ENCODE peak calls at places on chromosome 19, in six cellular contexts. I is fibroblast of the aortic adventitia, K is BJ, G is progenitor cell of endocrine pancreas, X is B cell, H is sigmoid colon. L is an unnamed sample.

GRCh38 chr19:15015946-15016542 is 33.2 kb upstream of the CASP14 start:
- DNase-seq in I (no peak), K (no peak), G (no peak), X (no peak), H (no peak), L (no peak)

GRCh38 chr19:7492142-7493055 is 3.6 kb upstream of the PEX11G start:
- DNase-seq in I (no peak), K (no peak), G (no peak), X (no peak), H (no peak), L (no peak)

GRCh38 chr19:6455924-6456323 is 3.7 kb downstream of the SLC25A23 start:
- DNase-seq in I (no peak), K (no peak), G (no peak), X (no peak), H (no peak), L (no peak)

GRCh38 chr19:32614916-32615315 is 33.9 kb downstream of the PDCD5 start:
- DNase-seq in I (no peak), K (no peak), G (no peak), X (no peak), H (no peak), L (no peak)

GRCh38 chr19:9936151-9937000 is at the start of gene OLFM2:
- DNase-seq in I (no peak), K (no peak), G (peak), X (no peak), H (no peak), L (no peak)

GRCh38 chr19:45164577-45165335 is 4.0 kb upstream of the NKPD1 start:
- DNase-seq in I (peak), K (no peak), G (no peak), X (no peak), H (no peak), L (peak)

GRCh38 chr19:39097299-39097698 is 13.1 kb downstream of the ACP7 start:
- DNase-seq in I (no peak), K (no peak), G (no peak), X (no peak), H (no peak), L (no peak)

GRCh38 chr19:13033819-13034611 is 38.7 kb downstream of the NFIX start:
- DNase-seq in I (peak), K (no peak), G (no peak), X (no peak), H (peak), L (peak)

GRCh38 chr19:35868172-35868822 is at the start of gene APLP1:
- DNase-seq in I (peak), K (no peak), G (peak), X (no peak), H (peak), L (peak)

GRCh38 chr19:8610041-8610927 is at the start of gene ADAMTS10:
- DNase-seq in I (peak), K (no peak), G (no peak), X (no peak), H (peak), L (peak)

GRCh38 chr19:15195987-15196682 is 4.7 kb downstream of the NOTCH3 start:
- DNase-seq in I (no peak), K (no peak), G (peak), X (no peak), H (no peak), L (no peak)

GRCh38 chr19:2239771-2240770 is 3.4 kb downstream of the SF3A2 start:
- DNase-seq in I (peak), K (no peak), G (no peak), X (no peak), H (no peak), L (no peak)

GRCh38 chr19:46828484-46828883 is 22.2 kb downstream of the AP2S1 start:
- DNase-seq in I (no peak), K (no peak), G (no peak), X (no peak), H (no peak), L (no peak)

GRCh38 chr19:55958356-55958755 is 10.7 kb downstream of the NLRP8 start:
- DNase-seq in I (no peak), K (no peak), G (no peak), X (no peak), H (no peak), L (no peak)

GRCh38 chr19:29561601-29562000 is 35.8 kb downstream of the VSTM2B start:
- DNase-seq in I (no peak), K (no peak), G (no peak), X (peak), H (no peak), L (no peak)

GRCh38 chr19:45395524-45396388 is 9.1 kb downstream of the PPP1R13L start:
- DNase-seq in I (no peak), K (no peak), G (no peak), X (peak), H (no peak), L (no peak)

GRCh38 chr19:7340959-7341837 is 7.5 kb upstream of the ARHGEF18 start:
- DNase-seq in I (peak), K (peak), G (peak), X (peak), H (peak), L (peak)

GRCh38 chr19:10553943-10554381 is 10.3 kb downstream of the ATG4D start:
- DNase-seq in I (no peak), K (no peak), G (no peak), X (peak), H (no peak), L (peak)

GRCh38 chr19:13162749-13163608 is 12.8 kb downstream of the IER2 start:
- DNase-seq in I (peak), K (peak), G (peak), X (peak), H (peak), L (peak)

GRCh38 chr19:10566408-10566657 is 523 bp upstream of the KRI1 start:
- DNase-seq in I (no peak), K (no peak), G (no peak), X (no peak), H (no peak), L (no peak)

GRCh38 chr19:55436847-55437246 is 6.3 kb downstream of the SHISA7 start:
- DNase-seq in I (no peak), K (no peak), G (no peak), X (no peak), H (no peak), L (no peak)

GRCh38 chr19:40223135-40223822 is 3.2 kb downstream of the CCNP start:
- DNase-seq in I (no peak), K (no peak), G (peak), X (no peak), H (no peak), L (no peak)

GRCh38 chr19:13920940-13921744 is 15.1 kb downstream of the CC2D1A start:
- DNase-seq in I (peak), K (no peak), G (no peak), X (no peak), H (no peak), L (peak)

GRCh38 chr19:3479177-3479818 is 1.0 kb downstream of the SMIM24 start:
- DNase-seq in I (no peak), K (no peak), G (no peak), X (peak), H (no peak), L (peak)

GRCh38 chr19:55460670-55461258 is 678 bp downstream of the ISOC2 start:
- DNase-seq in I (peak), K (peak), G (peak), X (no peak), H (peak), L (no peak)

GRCh38 chr19:33273881-33274662 is 28.3 kb downstream of the CEBPA start:
- DNase-seq in I (peak), K (peak), G (no peak), X (no peak), H (no peak), L (no peak)

GRCh38 chr19:3783660-3784584 is 2.3 kb downstream of the MATK start:
- DNase-seq in I (no peak), K (no peak), G (no peak), X (no peak), H (no peak), L (peak)

DNA sequence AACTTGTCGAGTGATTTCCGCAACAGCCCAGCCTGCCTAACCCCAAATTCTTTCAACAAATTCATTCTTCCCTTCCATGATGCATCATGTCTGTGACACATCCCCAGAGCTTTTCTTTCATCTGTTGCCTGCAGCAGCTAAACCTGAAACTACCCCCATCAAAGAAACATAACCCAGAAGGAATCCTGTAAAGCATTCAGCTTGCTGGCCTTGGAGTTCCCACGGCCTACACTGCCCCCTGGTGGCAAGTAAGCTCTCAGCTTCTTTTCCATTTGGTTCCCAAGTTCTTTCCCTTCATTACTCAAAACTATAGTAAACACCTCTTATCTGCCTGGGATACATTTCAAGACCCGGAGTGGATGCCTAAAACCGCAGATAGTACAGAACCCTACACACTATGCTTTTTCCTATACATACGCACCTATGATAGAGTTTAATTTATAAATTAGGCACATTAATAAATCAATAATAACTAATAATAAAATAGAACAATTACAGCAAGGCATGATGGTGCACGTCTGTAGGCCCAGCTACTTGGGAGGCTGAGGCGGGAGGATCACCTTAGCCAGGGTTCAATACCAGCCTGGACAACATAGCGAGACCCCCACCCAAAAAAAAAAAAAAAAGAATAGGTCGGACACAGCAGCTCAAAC is 7.4 kb downstream of the ETHE1 start:
- DNase-seq in I (peak), K (no peak), G (peak), X (peak), H (peak), L (peak)
- TF ChIP-seq CTCF in I (peak), K (peak), G (peak), X (peak), H (peak), L (peak)

DNA sequence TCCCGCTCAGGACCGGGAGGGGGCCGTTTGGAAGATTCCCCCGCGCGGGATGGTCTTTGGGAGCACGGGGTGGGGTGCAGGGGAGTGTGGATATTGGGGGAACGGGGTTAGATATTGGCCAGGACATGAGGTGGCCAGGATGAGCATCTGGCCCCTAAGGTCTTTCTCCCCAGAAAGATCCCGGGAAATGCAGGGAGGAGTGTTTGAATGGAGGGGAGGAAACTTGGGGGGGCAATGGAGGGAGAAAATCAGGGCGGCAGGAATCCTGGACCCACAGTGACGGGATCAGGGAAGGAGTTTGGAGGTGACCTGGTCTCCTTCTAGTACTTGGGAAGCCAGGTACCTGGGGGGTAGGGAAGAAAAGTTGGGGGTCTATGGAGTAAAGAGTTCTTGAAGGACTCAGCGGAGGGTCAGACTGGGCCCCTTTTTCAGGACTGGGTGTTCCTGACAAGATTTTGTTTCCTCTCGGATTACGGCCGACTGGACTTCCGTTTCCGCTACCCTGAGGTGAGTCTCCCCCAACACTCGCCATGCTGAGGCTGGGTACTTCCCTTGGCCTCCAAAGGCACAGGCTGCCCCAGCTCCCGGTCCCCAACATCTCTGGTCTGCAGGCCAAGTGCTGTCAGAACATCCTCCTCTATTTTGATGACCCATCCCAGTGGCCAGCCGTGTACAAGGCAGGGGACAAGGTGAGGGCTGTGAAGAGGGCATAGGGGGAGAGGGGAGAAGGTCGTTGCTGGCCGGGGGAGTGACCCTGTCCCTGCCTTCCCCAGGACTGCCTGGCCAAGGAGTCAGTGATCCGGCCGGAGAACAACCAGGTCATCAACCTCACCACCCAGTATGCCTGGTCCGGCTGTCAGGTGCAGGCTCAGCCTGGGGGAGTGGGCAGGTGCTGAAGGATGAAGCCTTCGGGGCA is 989 bp downstream of the TMEM145 start:
- DNase-seq in I (no peak), K (no peak), G (no peak), X (no peak), H (no peak), L (no peak)
- TF ChIP-seq CTCF in I (peak), K (peak), G (no peak), X (no peak), H (no peak), L (no peak)

GRCh38 chr19:633786-634639 is 676 bp upstream of the POLRMT start:
- DNase-seq in I (no peak), K (no peak), G (no peak), X (no peak), H (no peak), L (no peak)

GRCh38 chr19:634975-635652 is 1.8 kb upstream of the POLRMT start:
- DNase-seq in I (no peak), K (no peak), G (no peak), X (no peak), H (no peak), L (no peak)

GRCh38 chr19:629961-630714 is 3.2 kb downstream of the POLRMT start:
- DNase-seq in I (no peak), K (no peak), G (no peak), X (no peak), H (no peak), L (no peak)

GRCh38 chr19:632228-633067 is 889 bp downstream of the POLRMT start:
- DNase-seq in I (peak), K (no peak), G (no peak), X (no peak), H (no peak), L (no peak)

DNA sequence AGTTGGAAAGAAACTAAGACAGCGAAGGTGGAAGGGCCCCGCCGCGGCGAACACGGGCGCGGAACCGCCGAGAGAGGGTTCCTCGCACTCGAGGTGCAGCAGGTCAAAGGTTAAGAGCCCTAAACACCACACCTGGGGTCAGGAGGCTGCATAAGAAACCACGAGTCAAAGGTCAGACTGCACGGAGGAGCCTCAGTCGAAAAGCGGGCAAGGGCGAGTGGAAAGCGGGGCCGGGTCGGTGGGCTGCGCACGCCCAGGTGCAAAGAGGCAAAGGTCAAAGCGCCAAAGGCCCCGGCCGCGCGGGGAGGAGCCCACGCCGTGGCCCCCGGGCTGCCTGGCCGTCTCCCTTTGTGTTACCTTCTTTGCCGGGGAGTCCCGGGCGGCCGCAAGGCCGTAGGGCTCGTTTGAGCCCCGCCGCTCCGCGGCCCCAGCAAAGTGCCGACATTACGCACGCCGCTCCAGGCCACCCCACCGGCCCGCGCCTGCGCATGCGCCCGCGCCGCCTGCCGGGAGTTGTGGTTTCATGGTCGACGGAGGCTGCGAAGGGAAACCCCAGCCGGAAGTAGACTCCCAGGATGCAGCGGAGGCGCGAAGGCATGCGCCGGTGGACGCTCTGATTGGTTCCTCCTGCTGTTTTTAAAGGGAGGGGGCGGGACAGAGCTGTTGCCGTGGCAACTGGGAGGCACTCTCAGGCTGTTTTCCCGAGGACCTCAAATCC is at the start of gene POLRMT:
- DNase-seq in I (peak), K (peak), G (peak), X (peak), H (peak), L (peak)
- TF ChIP-seq CTCF in I (no peak), K (no peak), G (no peak), X (no peak), H (no peak), L (no peak)

DNA sequence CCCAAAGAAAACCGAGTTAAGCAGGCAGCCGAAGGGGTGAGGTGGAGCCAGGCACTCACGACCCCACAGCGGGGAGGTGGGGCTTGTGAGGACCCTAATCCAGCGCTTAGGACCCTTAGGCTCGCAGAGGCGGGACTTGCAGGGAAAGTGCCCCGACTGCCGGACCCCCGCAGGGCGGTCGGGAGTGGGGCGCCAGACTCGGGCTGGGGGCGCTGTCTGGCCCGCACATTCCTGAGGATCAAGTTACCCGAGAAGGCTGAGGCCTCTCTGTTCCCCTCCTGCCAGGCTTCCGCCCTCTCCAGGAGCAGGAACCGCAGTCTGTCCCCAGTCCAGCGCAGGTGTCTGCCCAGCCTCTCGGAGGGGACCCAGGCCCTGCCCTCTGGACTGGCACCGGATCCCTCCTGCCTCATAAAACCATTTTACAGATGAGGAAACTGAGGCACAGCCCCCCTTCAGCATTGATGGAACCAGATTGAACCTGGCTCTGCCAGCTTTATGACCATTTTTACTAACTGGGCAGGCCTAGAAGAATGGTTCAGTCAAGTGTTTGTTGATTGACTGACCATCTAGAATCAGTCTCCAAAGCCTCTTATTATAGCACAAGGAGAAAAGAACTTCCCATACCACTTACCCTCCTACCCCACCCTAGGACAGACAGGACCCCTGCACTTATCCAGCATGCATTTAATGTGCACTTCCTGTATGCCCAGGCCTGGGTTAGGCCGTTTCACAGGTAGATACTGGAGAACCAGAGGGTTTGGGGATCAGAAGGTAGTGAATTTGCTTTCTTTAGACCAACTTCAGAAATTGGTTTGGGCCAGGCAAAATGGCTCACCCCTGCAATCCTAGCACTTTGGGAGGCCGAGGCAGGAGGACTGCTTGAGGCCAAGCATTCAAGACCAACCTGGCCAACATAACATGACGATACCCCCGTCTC is 6.7 kb upstream of the JUND start:
- DNase-seq in I (no peak), K (no peak), G (no peak), X (no peak), H (no peak), L (no peak)
- TF ChIP-seq CTCF in I (no peak), K (peak), G (peak), X (no peak), H (no peak), L (no peak)

GRCh38 chr19:21848706-21849105 is 12.7 kb upstream of the ZNF43 start:
- DNase-seq in I (no peak), K (no peak), G (no peak), X (no peak), H (no peak), L (no peak)

GRCh38 chr19:21850636-21851255 is 14.8 kb upstream of the ZNF43 start:
- DNase-seq in I (no peak), K (no peak), G (no peak), X (no peak), H (no peak), L (no peak)

GRCh38 chr19:21856751-21857150 is 20.8 kb upstream of the ZNF43 start:
- DNase-seq in I (no peak), K (no peak), G (no peak), X (no peak), H (no peak), L (no peak)

GRCh38 chr19:21851596-21852345 is 15.8 kb upstream of the ZNF43 start:
- DNase-seq in I (peak), K (peak), G (peak), X (peak), H (peak), L (peak)
- TF ChIP-seq CTCF in I (no peak), K (no peak), G (no peak), X (no peak), H (no peak), L (no peak)